ENCODE peak calls at places on chromosome X, in six cellular contexts. W is tibial artery, Q is mesendoderm, A is heart left ventricle, T is stomach, B is left lung. P is an unnamed sample.
A peak's percentile ranks its signal among the peaks of the same experiment; 100 is the strongest.

GRCh38 chrX:110178179-110178865 is 139.6 kb downstream of the AMMECR1 start:
- DNase-seq in W (no peak), Q (no peak), A (no peak), T (peak; percentile 63), B (no peak), P (no peak)

GRCh38 chrX:7586126-7586525 is 256.8 kb upstream of the VCX start:
- DNase-seq in W (no peak), Q (peak; percentile 48), A (no peak), T (no peak), B (no peak), P (no peak)

GRCh38 chrX:22577181-22577580 is 304.5 kb downstream of the CBLL2 start:
- DNase-seq in W (no peak), Q (no peak), A (no peak), T (no peak), B (no peak), P (no peak)

GRCh38 chrX:68098431-68098830 is 334.9 kb downstream of the OPHN1 start:
- DNase-seq in W (no peak), Q (no peak), A (no peak), T (no peak), B (no peak), P (no peak)

GRCh38 chrX:18995216-18995615 is 11.3 kb upstream of the PHKA2 start:
- DNase-seq in W (no peak), Q (no peak), A (no peak), T (no peak), B (no peak), P (peak; percentile 45)

GRCh38 chrX:2784026-2784425 is 32.2 kb downstream of the XG start:
- DNase-seq in W (no peak), Q (no peak), A (no peak), T (no peak), B (no peak), P (no peak)

GRCh38 chrX:40513012-40513411 is 67.8 kb upstream of the ATP6AP2 start:
- DNase-seq in W (no peak), Q (no peak), A (no peak), T (no peak), B (no peak), P (no peak)

GRCh38 chrX:11100281-11101035 is 10.7 kb upstream of the HCCS start:
- DNase-seq in W (no peak), Q (peak; percentile 69), A (no peak), T (peak; percentile 34), B (no peak), P (peak; percentile 62)

GRCh38 chrX:144379156-144379555 is 495.3 kb downstream of the UBE2NL start:
- DNase-seq in W (no peak), Q (no peak), A (no peak), T (no peak), B (no peak), P (no peak)

GRCh38 chrX:111447298-111447697 is 35.3 kb upstream of the DCX start:
- DNase-seq in W (no peak), Q (peak; percentile 42), A (peak; percentile 25), T (no peak), B (no peak), P (no peak)

GRCh38 chrX:378443-378842 is 8.3 kb downstream of the PPP2R3B start:
- DNase-seq in W (no peak), Q (no peak), A (no peak), T (no peak), B (no peak), P (no peak)

GRCh38 chrX:13167444-13168207 is 123.2 kb upstream of the FAM9C start:
- DNase-seq in W (no peak), Q (peak; percentile 22), A (no peak), T (no peak), B (no peak), P (peak; percentile 12)

GRCh38 chrX:23385242-23385641 is 50.6 kb downstream of the PTCHD1 start:
- DNase-seq in W (no peak), Q (no peak), A (no peak), T (no peak), B (no peak), P (no peak)

GRCh38 chrX:80749404-80749803 is 60.3 kb downstream of the BRWD3 start:
- DNase-seq in W (no peak), Q (no peak), A (no peak), T (no peak), B (no peak), P (no peak)

DNA sequence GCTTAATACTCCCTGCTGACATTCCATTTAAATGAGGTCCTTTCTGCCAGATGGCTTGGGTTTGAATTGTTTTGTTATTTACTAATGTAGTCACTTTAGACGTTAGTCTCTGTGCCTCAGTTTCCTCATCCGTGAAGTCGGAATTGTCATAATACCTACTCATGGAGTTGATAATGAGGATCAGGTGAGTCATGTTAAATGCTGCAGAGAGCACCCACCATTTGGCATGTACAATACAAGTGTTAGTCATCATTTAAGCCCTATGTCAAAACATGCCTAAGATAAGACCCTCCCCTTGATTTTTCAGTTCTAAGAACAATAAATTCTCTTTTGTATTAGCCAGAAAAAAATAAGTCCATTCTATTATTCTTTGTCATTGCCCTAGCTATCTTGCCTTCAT is 534.8 kb upstream of the HTR2C start:
- DNase-seq in W (no peak), Q (peak; percentile 36), A (no peak), T (no peak), B (no peak), P (no peak)
- H3K4me1 ChIP-seq in W (no peaks in the 10 kb centered on the region), Q (no peaks in the 10 kb centered on the region), A (no peaks in the 10 kb centered on the region), T (no peaks in the 10 kb centered on the region), B (no peaks in the 10 kb centered on the region), P (no peaks in the 10 kb centered on the region)

GRCh38 chrX:20364238-20364637 is 97.5 kb upstream of the RPS6KA3 start:
- DNase-seq in W (no peak), Q (no peak), A (no peak), T (no peak), B (no peak), P (no peak)

GRCh38 chrX:20361081-20361889 is 94.6 kb upstream of the RPS6KA3 start:
- DNase-seq in W (no peak), Q (peak; percentile 50), A (no peak), T (no peak), B (no peak), P (no peak)

GRCh38 chrX:20362268-20363002 is 95.7 kb upstream of the RPS6KA3 start:
- DNase-seq in W (no peak), Q (peak; percentile 32), A (no peak), T (no peak), B (no peak), P (no peak)

GRCh38 chrX:20361890-20362262 is 95.2 kb upstream of the RPS6KA3 start:
- DNase-seq in W (no peak), Q (peak; percentile 90), A (no peak), T (no peak), B (no peak), P (no peak)

DNA sequence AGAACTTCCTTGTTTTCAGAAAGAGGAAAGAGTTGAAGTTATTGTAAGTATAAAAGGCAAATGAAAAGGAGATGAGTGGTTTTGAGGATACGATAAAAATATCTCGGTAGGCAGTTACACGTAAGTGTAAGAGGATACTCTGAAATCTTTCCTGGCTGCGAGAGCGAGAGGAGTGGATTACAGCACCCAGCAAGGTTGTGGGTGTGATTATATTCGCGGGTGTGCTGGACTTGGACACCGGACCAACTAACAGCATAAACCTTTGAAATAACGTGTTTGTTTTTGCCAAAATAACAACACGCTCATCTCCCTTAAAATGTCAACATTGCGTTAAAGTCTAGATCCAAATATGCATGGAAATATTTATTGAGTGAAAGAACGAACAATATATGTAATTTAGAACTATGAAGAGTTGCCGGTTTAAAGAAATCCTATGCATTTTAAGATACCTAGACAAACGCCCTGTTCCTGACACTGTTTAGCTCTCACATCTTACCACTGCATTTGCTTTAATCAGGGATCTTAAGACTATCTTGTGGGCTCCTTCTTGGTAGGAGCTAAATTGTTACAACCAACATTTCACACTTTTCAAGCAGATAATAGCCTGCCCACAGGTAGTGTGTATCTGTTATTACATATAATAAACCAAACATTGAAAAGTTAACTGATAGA is 96.4 kb upstream of the RPS6KA3 start:
- DNase-seq in W (no peak), Q (no peak), A (peak; percentile 39), T (no peak), B (no peak), P (no peak)
- H3K27ac ChIP-seq in W (peak overlapping the region; percentile 28), Q (no peak overlapping the region), A (peak overlapping the region; percentile 72), T (peak overlapping the region; percentile 54), B (peak overlapping the region; percentile 78), P (no peak overlapping the region)

DNA sequence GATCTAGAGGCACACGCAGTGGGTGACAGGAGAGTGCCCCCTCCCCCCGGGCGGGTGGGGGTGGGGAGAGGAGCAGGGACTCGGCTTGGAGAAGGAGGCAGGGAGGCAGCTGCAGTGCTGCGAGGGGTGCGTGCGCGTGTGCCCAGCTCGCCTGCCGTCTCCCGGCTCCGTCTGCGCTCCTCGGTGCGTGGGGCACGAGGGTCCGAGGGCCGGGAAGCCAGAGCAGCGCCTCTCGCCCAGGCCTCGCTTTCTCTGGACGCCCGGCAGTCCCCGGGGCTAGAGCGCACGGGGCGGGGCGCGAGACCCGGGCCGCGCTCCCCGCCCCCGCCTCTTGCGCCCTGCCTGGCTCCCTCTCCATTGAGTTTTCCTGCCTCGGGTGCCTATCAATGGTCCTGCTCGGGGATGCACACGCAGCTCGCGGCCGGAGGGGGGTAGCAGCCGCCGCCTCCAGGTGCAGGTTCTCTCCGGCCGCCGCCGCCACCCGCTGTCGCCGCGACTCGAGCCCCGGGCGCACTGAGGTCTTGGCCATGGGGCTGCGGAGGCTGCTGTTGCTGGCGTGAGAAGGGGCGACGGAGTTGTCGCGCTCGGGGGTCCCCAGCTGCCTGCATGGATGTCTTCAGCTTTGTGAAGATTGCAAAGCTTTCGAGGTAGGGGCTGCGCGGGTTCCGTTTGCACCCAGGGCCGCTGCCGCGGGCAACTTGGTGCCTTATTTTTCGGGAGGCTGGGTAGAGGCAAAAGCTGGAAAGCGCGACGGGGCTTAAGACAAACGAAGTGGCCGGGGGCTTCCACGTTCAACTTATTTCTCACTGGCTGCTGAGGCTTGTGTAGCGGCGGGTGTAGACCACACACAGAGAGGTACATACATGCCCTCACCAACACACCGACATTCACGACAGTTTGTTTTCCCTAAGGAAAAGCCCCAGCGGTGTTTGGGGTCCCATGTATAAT is at the start of gene FRMPD4:
- DNase-seq in W (no peak), Q (peak; percentile 58), A (no peak), T (no peak), B (no peak), P (peak; percentile 33)
- H3K27me3 ChIP-seq in W (no peaks in the 10 kb centered on the region), Q (no peaks in the 10 kb centered on the region), A (no peaks in the 10 kb centered on the region), T (no peaks in the 10 kb centered on the region), B (peaks cover 30% of the 10 kb centered on the region), P (no peaks in the 10 kb centered on the region)

GRCh38 chrX:150036181-150036580 is 97.9 kb upstream of the EOLA2 start:
- DNase-seq in W (no peak), Q (no peak), A (no peak), T (no peak), B (no peak), P (peak; percentile 80)

GRCh38 chrX:150035531-150035930 is 97.2 kb upstream of the EOLA2 start:
- DNase-seq in W (no peak), Q (no peak), A (no peak), T (no peak), B (no peak), P (no peak)

GRCh38 chrX:150037041-150037440 is 98.8 kb upstream of the EOLA2 start:
- DNase-seq in W (no peak), Q (no peak), A (no peak), T (no peak), B (no peak), P (no peak)

GRCh38 chrX:150038356-150038755 is 100.1 kb upstream of the EOLA2 start:
- DNase-seq in W (no peak), Q (peak; percentile 9), A (no peak), T (no peak), B (no peak), P (peak; percentile 32)

DNA sequence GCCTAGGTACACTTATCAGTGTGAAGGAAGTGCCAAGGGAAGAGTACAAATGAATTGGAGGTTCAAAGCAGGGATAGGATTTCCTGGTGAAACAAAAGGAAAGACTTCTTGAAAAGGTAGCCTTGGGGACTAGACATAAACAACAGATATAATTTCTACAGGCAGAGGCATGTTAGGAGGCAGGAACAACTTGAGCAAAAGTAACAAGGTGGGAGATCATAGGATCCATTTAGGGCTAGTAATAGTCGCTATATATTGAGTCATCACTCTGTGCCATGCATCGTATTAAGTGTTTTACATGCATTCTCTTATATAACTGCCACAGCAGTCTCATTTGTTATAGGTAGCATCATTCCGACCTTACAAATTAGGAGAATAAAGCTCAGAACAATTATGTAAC is 98.3 kb upstream of the EOLA2 start:
- DNase-seq in W (no peak), Q (no peak), A (no peak), T (no peak), B (no peak), P (no peak)
- H3K4me1 ChIP-seq in W (no peaks in the 10 kb centered on the region), Q (no peaks in the 10 kb centered on the region), A (no peaks in the 10 kb centered on the region), T (no peaks in the 10 kb centered on the region), B (no peaks in the 10 kb centered on the region), P (peaks cover 55% of the 10 kb centered on the region)

P was measured in SJSA1.